ENCODE peak calls at places on chromosomes 7 and 10, in nine cellular contexts. V, I, H, R, W, Y, X, M and P are unnamed samples.

GRCh38 chr7:104963991-104964385 is 50.0 kb upstream of the KMT2E start:
- DNase-seq in V (no peak), I (no peak), H (no peak), R (no peak), W (peak), Y (no peak), X (no peak), M (no peak), P (peak)

GRCh38 chr7:90965211-90965610 is 299.0 kb upstream of the FZD1 start:
- DNase-seq in V (no peak), I (no peak), H (no peak), R (no peak), W (no peak), Y (no peak), X (no peak), M (no peak), P (no peak)

GRCh38 chr7:40315277-40315676 is 180.5 kb downstream of the SUGCT start:
- DNase-seq in V (no peak), I (no peak), H (no peak), R (no peak), W (no peak), Y (no peak), X (no peak), M (no peak), P (no peak)

GRCh38 chr10:46240684-46241565 is 45.9 kb upstream of the ANTXRL start:
- DNase-seq in V (no peak), I (no peak), H (no peak), R (no peak), W (no peak), Y (no peak), X (no peak), M (no peak), P (no peak)

GRCh38 chr10:103838851-103839512 is 16.4 kb downstream of the SH3PXD2A start:
- DNase-seq in V (no peak), I (no peak), H (peak), R (no peak), W (no peak), Y (no peak), X (no peak), M (no peak), P (no peak)

GRCh38 chr10:71693377-71693776 is 26.2 kb downstream of the C10orf105 start:
- DNase-seq in V (no peak), I (no peak), H (no peak), R (no peak), W (peak), Y (no peak), X (no peak), M (no peak), P (no peak)

GRCh38 chr10:128626397-128627060 is 500.3 kb upstream of the MKI67 start:
- DNase-seq in V (no peak), I (no peak), H (no peak), R (no peak), W (no peak), Y (no peak), X (no peak), M (no peak), P (no peak)

GRCh38 chr7:37916017-37916672 is 472 bp downstream of the SFRP4 start:
- DNase-seq in V (no peak), I (peak), H (peak), R (peak), W (no peak), Y (no peak), X (peak), M (no peak), P (no peak)

GRCh38 chr10:106134326-106135000 is 1030.0 kb downstream of the SORCS1 start:
- DNase-seq in V (no peak), I (no peak), H (no peak), R (no peak), W (no peak), Y (no peak), X (no peak), M (no peak), P (no peak)

GRCh38 chr10:78511324-78512204 is 477.9 kb downstream of the RPS24 start:
- DNase-seq in V (no peak), I (no peak), H (no peak), R (no peak), W (no peak), Y (no peak), X (no peak), M (no peak), P (no peak)

GRCh38 chr10:83801983-83802382 is 337.3 kb upstream of the GHITM start:
- DNase-seq in V (no peak), I (no peak), H (no peak), R (no peak), W (no peak), Y (no peak), X (no peak), M (no peak), P (no peak)

GRCh38 chr10:2106641-2107040 is 369.3 kb upstream of the ADARB2 start:
- DNase-seq in V (no peak), I (no peak), H (no peak), R (no peak), W (no peak), Y (no peak), X (no peak), M (no peak), P (no peak)

GRCh38 chr10:19788075-19788686 is 28.1 kb upstream of the PLXDC2 start:
- DNase-seq in V (no peak), I (no peak), H (no peak), R (peak), W (peak), Y (peak), X (no peak), M (no peak), P (peak)

GRCh38 chr10:878333-878753 is 53.2 kb downstream of the LARP4B start:
- DNase-seq in V (no peak), I (no peak), H (no peak), R (no peak), W (no peak), Y (no peak), X (no peak), M (no peak), P (no peak)

GRCh38 chr7:103432713-103433112 is 13.3 kb downstream of the SLC26A5 start:
- DNase-seq in V (no peak), I (no peak), H (no peak), R (no peak), W (no peak), Y (no peak), X (no peak), M (no peak), P (no peak)

GRCh38 chr10:126331101-126331500 is 57.2 kb downstream of the ADAM12 start:
- DNase-seq in V (no peak), I (no peak), H (no peak), R (no peak), W (no peak), Y (no peak), X (no peak), M (no peak), P (no peak)